ENCODE peak calls at places on chromosomes 5 and 9, in five cellular contexts. S, T, L, U and F are unnamed samples.

GRCh38 chr5:148699028-148699427 is 44.7 kb upstream of the HTR4 start:
- DNase-seq in S (no peak), U (no peak), T (no peak), L (no peak), F (no peak)

GRCh38 chr5:88885043-88885442 is 2.1 kb upstream of the MEF2C start:
- DNase-seq in T (no peak), L (no peak), S (no peak), U (no peak), F (no peak)

GRCh38 chr9:71285191-71285656 is 163.8 kb upstream of the TRPM3 start:
- DNase-seq in U (peak; percentile 75), S (peak; percentile 54), T (peak; percentile 33), L (peak; percentile 65), F (peak; percentile 73)

GRCh38 chr5:156716981-156717380 is 133.1 kb upstream of the PPP1R2B start:
- DNase-seq in U (no peak), T (no peak), L (no peak), S (no peak), F (peak; percentile 25)

GRCh38 chr5:150245111-150245789 is 44.3 kb downstream of the CAMK2A start:
- DNase-seq in L (no peak), U (no peak), T (no peak), S (peak; percentile 28), F (no peak)

GRCh38 chr5:137278476-137278875 is 220.7 kb downstream of the SPOCK1 start:
- DNase-seq in L (no peak), U (no peak), S (no peak), T (no peak), F (no peak)

GRCh38 chr5:177098772-177099152 is 12.0 kb downstream of the FGFR4 start:
- DNase-seq in T (peak; percentile 32), L (no peak), S (peak; percentile 68), U (no peak), F (no peak)

GRCh38 chr5:31921852-31922305 is 252.2 kb downstream of the GOLPH3 start:
- DNase-seq in U (no peak), S (peak; percentile 49), T (no peak), L (no peak), F (peak; percentile 64)

GRCh38 chr9:38718148-38718547 is 1.8 kb downstream of the FAM240B start:
- DNase-seq in T (no peak), L (no peak), U (no peak), S (no peak), F (no peak)

GRCh38 chr5:119353213-119353612 is 2.6 kb upstream of the TNFAIP8 start:
- DNase-seq in S (no peak), L (no peak), T (no peak), U (no peak), F (peak; percentile 47)
- H3K4me1 ChIP-seq in S (peaks cover 9% of the 10 kb centered on the region), L (no peaks in the 10 kb centered on the region), T (peaks cover 12% of the 10 kb centered on the region), U (peaks cover 5% of the 10 kb centered on the region), F (peaks cover 11% of the 10 kb centered on the region)

DNA sequence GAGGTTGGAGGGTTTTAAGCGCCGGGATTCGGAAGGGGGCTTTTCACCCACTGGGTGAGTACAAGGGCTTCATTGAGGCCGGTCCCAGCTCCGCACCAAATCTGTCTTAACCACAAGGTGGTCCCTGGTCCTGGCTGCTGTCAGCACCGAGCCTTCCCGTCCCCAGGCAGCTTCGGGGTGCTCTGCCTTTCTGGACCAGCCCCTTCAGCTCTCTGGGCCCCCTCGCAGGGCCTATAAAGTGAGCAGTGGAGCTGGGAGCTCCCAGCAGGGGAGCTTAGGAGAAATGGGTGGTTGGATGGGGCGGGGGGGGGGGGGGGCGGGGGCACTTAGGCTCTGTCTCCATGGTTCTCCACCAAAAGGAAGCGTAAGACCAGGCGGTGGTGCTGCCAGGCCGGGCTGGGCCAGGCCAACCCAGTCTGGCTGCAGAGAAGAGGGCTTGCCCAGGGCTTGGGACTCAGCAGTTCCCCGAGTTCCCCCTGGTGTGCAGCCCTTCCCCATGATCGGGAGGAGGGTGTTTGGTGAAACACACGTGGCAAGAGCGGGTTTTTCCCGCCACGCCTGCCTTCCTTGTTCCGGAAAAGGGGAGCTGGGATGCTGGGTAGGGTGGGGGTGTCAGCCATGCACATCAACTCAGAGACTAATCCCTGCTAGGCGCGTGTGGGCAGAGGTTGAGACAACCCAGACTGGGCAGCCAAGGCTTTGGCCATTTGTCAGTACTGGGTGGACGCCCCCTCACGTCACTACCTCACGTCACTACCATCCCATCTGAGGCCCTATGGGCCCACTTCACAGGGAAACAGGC is 32.7 kb downstream of the PRRX2 start:
- DNase-seq in S (no peak), L (no peak), U (no peak), T (peak; percentile 41), F (peak; percentile 19)
- H2BK120ac ChIP-seq in S (peak overlapping the region; percentile 99), L (no peak overlapping the region), U (no peak overlapping the region), T (peak overlapping the region; percentile 78), F (no peak overlapping the region)

DNA sequence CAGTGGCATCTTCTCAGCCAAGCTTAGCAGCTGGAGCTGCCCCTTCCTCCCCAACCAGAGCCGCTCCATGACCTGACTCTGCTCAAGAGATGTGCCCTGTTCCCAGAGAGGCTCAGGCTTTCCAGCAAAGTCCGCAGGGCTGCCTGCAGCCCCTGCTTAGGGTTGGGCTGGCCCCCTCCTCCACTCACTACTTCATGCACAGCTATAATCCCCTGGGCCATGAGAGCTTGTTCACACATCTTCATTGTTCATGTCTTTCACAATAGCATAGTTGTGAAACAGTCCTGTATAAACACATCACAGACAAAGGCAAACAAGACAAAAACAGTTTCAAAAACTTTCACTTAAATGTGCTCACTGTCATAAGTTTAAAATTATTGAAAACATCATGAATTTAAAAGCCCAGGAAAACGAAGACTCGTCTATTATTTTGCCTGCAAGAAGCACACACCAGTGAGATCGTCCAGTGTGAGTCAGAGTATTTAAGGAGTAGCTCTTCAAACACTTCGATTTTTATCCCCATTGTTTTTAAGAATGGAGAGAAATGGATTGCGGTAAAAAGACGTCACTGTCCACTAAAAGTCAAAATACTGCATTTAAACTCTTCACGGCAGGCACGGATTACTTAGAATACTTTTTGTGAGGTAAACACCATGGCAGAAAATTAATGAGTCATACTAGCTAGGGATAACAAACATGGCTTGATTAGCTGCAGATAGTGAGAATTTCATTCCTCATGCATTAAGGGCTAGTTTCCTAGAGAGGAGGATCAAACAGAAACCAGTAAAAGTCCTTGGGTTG is 40.7 kb upstream of the S1PR3 start:
- DNase-seq in S (peak; percentile 84), T (no peak), U (no peak), L (no peak), F (no peak)
- H3K4me1 ChIP-seq in S (peaks cover 30% of the 10 kb centered on the region), T (no peaks in the 10 kb centered on the region), U (peaks cover 34% of the 10 kb centered on the region), L (no peaks in the 10 kb centered on the region), F (no peaks in the 10 kb centered on the region)

GRCh38 chr5:52989025-52989780 is at the start of gene ITGA2:
- DNase-seq in S (peak; percentile 40), U (peak; percentile 39), T (peak; percentile 73), L (peak; percentile 77), F (peak; percentile 62)
- H2BK120ac ChIP-seq in S (peak within 1 kb of the TSS; percentile 87), U (no peak within 1 kb of the TSS), T (no peak within 1 kb of the TSS), L (no peak within 1 kb of the TSS), F (no peak within 1 kb of the TSS)